ENCODE peak calls at places on chromosomes 1 and 21, in six cellular contexts. O is tibial nerve, B is stomach, T is cardiac muscle cell, S is neural progenitor cell, V is psoas muscle. W is an unnamed sample.

GRCh38 chr21:28333455-28334108 is 659.1 kb downstream of the LTN1 start:
- DNase-seq in S (no peak), V (no peak), O (no peak), T (no peak), B (no peak), W (no peak)

GRCh38 chr1:33305016-33305415 is 15.9 kb downstream of the A3GALT2 start:
- DNase-seq in O (no peak), V (no peak), S (no peak), B (no peak), T (no peak), W (no peak)

GRCh38 chr1:192809286-192810252 is 730 bp downstream of the RGS2 start:
- DNase-seq in T (peak), S (peak), O (no peak), V (peak), B (peak), W (no peak)

GRCh38 chr1:88697503-88697902 is 13.4 kb downstream of the PKN2 start:
- DNase-seq in T (no peak), S (peak), B (no peak), O (no peak), V (no peak), W (no peak)

GRCh38 chr1:166197597-166197996 is 30.8 kb upstream of the FAM78B start:
- DNase-seq in O (no peak), B (no peak), T (no peak), S (no peak), V (no peak), W (no peak)

GRCh38 chr1:172976222-172977041 is 74.3 kb downstream of the TNFSF18 start:
- DNase-seq in B (peak), V (no peak), T (no peak), O (no peak), S (no peak), W (no peak)

GRCh38 chr1:36125129-36125991 is at the start of gene COL8A2:
- DNase-seq in V (peak), T (peak), O (no peak), S (peak), B (peak), W (no peak)

GRCh38 chr1:19338323-19338762 is 26.2 kb downstream of the SLC66A1 start:
- DNase-seq in T (peak), O (no peak), B (no peak), S (peak), V (no peak), W (no peak)

GRCh38 chr1:199815947-199816346 is 211.6 kb upstream of the NR5A2 start:
- DNase-seq in O (no peak), T (no peak), S (no peak), B (no peak), V (no peak), W (no peak)

GRCh38 chr1:29473167-29473855 is 237.0 kb downstream of the PTPRU start:
- DNase-seq in V (no peak), S (no peak), T (no peak), B (peak), O (no peak), W (no peak)

GRCh38 chr1:150150511-150151021 is 850 bp downstream of the PLEKHO1 start:
- DNase-seq in T (peak), S (peak), V (peak), O (no peak), B (no peak), W (no peak)

GRCh38 chr1:71561729-71562128 is 480.9 kb upstream of the ZRANB2 start:
- DNase-seq in B (no peak), T (no peak), V (no peak), O (no peak), S (no peak), W (no peak)

GRCh38 chr1:156903328-156904091 is 10.0 kb downstream of the PEAR1 start:
- DNase-seq in O (no peak), T (no peak), S (no peak), V (no peak), B (no peak), W (no peak)

GRCh38 chr1:26697441-26697977 is 1.7 kb downstream of the ARID1A start:
- DNase-seq in S (no peak), B (no peak), V (no peak), O (no peak), T (peak), W (no peak)

GRCh38 chr1:84571150-84571535 is 3.1 kb downstream of the CTBS start:
- DNase-seq in B (no peak), T (no peak), O (no peak), S (no peak), V (no peak), W (no peak)

GRCh38 chr1:210232524-210233215 is at the start of gene SERTAD4:
- DNase-seq in O (no peak), B (peak), T (peak), V (peak), S (peak), W (no peak)

GRCh38 chr1:167602840-167603239 is 27.2 kb upstream of the RCSD1 start:
- DNase-seq in B (no peak), V (no peak), T (no peak), S (no peak), O (no peak), W (no peak)

GRCh38 chr1:235057385-235058306 is 71.0 kb downstream of the TOMM20 start:
- DNase-seq in S (no peak), T (no peak), V (no peak), B (no peak), O (no peak), W (no peak)

GRCh38 chr21:17441370-17441769 is 71.5 kb upstream of the CXADR start:
- DNase-seq in S (no peak), T (no peak), V (no peak), O (no peak), B (peak), W (no peak)
- H3K27ac ChIP-seq in S (peak), T (no peak), V (no peak), O (no peak), B (no peak), W (no peak)

GRCh38 chr1:59028052-59028451 is 244.2 kb upstream of the JUN start:
- DNase-seq in B (no peak), T (no peak), O (no peak), S (no peak), V (no peak), W (no peak)

GRCh38 chr1:59026472-59026948 is 242.7 kb upstream of the JUN start:
- DNase-seq in O (no peak), T (no peak), B (no peak), S (no peak), V (no peak), W (no peak)

GRCh38 chr1:59027176-59027575 is 243.3 kb upstream of the JUN start:
- DNase-seq in B (no peak), S (no peak), O (no peak), T (no peak), V (no peak), W (no peak)

GRCh38 chr1:59025201-59025600 is 241.4 kb upstream of the JUN start:
- DNase-seq in T (no peak), O (no peak), S (no peak), V (no peak), B (no peak), W (no peak)

DNA sequence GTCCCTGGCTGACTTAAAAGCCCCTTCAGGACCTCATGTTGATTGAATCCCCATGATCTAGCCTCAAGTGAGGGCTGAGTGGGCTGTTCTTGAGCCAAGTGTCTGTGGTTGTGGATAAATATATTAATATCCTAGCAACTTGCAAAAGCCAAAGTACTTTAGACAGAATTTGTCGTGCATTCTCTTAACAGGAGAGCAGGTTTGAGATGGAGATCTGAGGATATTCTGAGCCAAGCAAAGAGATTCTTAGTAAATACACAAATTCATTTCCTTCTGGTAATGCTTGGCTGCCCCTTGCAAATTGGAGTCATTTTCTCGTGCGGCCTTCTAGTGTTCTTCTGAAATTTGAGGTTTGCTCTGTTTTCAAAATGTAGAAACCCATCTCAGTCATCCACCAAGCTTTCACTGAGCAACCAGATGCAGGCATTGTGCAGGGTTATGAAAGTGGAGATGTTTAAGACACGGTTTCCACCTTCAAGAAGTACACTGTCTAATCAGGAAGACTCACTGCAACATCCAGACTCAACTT is 242.1 kb upstream of the JUN start:
- DNase-seq in B (no peak), S (no peak), O (no peak), T (no peak), V (no peak), W (no peak)
- H3K4me3 ChIP-seq in B (no peak), S (no peak), O (no peak), T (no peak), V (no peak), W (no peak)

GRCh38 chr21:45574081-45574501 is 31.9 kb upstream of the SLC19A1 start:
- DNase-seq in T (no peak), B (no peak), O (peak), V (no peak), S (no peak), W (no peak)
- H3K27ac ChIP-seq in T (no peak), B (no peak), O (peak), V (no peak), S (no peak), W (no peak)

DNA sequence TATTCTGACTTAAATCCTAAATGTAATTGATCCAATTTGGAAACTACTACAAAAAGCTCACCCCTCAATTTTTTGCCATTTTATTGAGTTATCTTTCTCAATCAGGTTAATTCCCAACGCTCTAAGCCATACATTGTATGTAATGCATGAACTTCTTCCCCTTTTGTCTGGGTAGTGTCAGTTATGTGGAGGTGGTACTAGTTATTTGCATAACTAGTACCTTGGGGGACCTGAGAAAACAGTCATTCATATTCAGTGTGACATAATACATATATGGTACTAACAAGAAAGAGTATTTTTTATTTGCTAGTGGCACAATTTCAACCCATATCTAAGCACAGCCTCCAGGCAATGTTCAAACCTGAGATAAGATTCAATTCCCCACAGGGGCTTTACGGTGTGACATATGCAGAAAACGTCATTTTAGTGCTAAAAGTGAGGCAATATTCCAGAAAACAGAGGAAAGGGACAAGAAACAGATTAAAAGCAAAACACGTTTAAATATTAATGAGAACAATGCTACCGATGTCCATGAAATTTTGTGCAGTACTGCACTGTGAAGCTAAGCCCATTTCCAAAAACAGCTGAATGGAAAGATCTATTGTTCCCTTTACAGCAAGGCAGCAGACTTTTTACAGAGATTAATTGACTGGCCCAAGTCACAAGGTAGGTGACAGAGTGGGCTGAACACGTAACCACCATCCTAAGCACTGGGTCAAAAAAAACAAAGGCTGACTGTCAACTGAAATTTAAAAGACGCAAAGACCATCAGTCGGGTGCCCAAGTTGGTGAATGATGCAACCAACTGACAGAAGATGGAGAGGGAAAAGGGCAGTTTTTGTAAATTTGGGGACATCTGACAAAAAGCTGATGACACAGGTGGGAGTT is 1.4 kb downstream of the HLCS start:
- DNase-seq in V (no peak), S (no peak), O (no peak), T (no peak), B (no peak), W (no peak)
- H3K4me3 ChIP-seq in V (peak), S (peak), O (no peak), T (peak), B (peak), W (peak)

DNA sequence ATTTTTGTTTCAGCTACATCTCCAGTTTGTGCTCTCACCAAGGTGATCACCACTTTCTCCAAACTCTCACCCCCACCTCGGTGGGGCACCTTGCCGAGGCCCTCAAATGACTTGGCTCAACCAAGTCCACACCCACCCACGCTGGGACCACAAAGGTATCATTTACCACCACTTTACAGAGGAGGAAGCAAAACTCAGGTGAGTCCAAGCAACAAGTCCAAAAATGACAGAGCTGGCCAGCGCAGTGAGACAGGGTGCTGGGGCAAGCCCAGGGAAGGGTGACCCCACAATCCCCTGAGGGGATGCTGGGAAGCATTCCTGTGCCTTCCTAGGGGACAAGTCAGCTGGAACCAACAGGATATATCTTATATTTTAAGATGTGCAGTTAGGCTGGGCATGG is 24.7 kb downstream of the SSBP3 start:
- DNase-seq in T (no peak), O (no peak), S (no peak), B (no peak), V (no peak), W (no peak)
- H3K27ac ChIP-seq in T (no peak), O (no peak), S (no peak), B (no peak), V (no peak), W (no peak)